ENCODE peak calls at places on chromosomes 6 and 20, in nine cellular contexts. One of them, this sample, is unnamed.

GRCh38 chr6:21987501-21987957 is 309.3 kb downstream of the PRL start:
- DNase-seq in NCI-H774: no peak
- DNase-seq in NCI-H1092 treated with DMSO at 0.1 percent for 48 hours: no peak
- DNase-seq in retina: peak; percentile 70
- DNase-seq in germinal center: no peak
- DNase-seq in cardiac septum: peak; percentile 82
- DNase-seq in stimulated activated CD4-positive, alpha-beta T cell treated with anti-CD3 and anti-CD28 coated beads, Interleukin-15, amount 100 ng/mL, for 24 hours: peak; percentile 18
- DNase-seq in astrocyte of the hippocampus: peak; percentile 92
- DNase-seq in MV-4-11: peak; percentile 90
- DNase-seq in this sample: peak; percentile 96

GRCh38 chr6:78749326-78749725 is 118.0 kb upstream of the IRAK1BP1 start:
- DNase-seq in NCI-H774: no peak
- DNase-seq in NCI-H1092 treated with DMSO at 0.1 percent for 48 hours: no peak
- DNase-seq in retina: no peak
- DNase-seq in germinal center: no peak
- DNase-seq in cardiac septum: no peak
- DNase-seq in stimulated activated CD4-positive, alpha-beta T cell treated with anti-CD3 and anti-CD28 coated beads, Interleukin-15, amount 100 ng/mL, for 24 hours: no peak
- DNase-seq in astrocyte of the hippocampus: peak; percentile 3
- DNase-seq in MV-4-11: no peak
- DNase-seq in this sample: no peak

GRCh38 chr20:3406481-3407425 is 716 bp downstream of the DNAAF9 start:
- DNase-seq in NCI-H774: no peak
- DNase-seq in NCI-H1092 treated with DMSO at 0.1 percent for 48 hours: peak; percentile 41
- DNase-seq in retina: peak; percentile 82
- DNase-seq in germinal center: peak; percentile 8
- DNase-seq in cardiac septum: peak; percentile 76
- DNase-seq in stimulated activated CD4-positive, alpha-beta T cell treated with anti-CD3 and anti-CD28 coated beads, Interleukin-15, amount 100 ng/mL, for 24 hours: peak; percentile 8
- DNase-seq in astrocyte of the hippocampus: peak; percentile 40
- DNase-seq in MV-4-11: peak; percentile 42
- DNase-seq in this sample: peak; percentile 73

GRCh38 chr20:2140561-2140960 is 38.9 kb downstream of the STK35 start:
- DNase-seq in NCI-H774: no peak
- DNase-seq in NCI-H1092 treated with DMSO at 0.1 percent for 48 hours: no peak
- DNase-seq in retina: no peak
- DNase-seq in germinal center: no peak
- DNase-seq in cardiac septum: no peak
- DNase-seq in stimulated activated CD4-positive, alpha-beta T cell treated with anti-CD3 and anti-CD28 coated beads, Interleukin-15, amount 100 ng/mL, for 24 hours: no peak
- DNase-seq in astrocyte of the hippocampus: no peak
- DNase-seq in MV-4-11: no peak
- DNase-seq in this sample: no peak

GRCh38 chr6:33497157-33497556 is 42.8 kb downstream of the ZBTB9 start:
- DNase-seq in NCI-H774: no peak
- DNase-seq in NCI-H1092 treated with DMSO at 0.1 percent for 48 hours: no peak
- DNase-seq in retina: no peak
- DNase-seq in germinal center: no peak
- DNase-seq in cardiac septum: no peak
- DNase-seq in stimulated activated CD4-positive, alpha-beta T cell treated with anti-CD3 and anti-CD28 coated beads, Interleukin-15, amount 100 ng/mL, for 24 hours: no peak
- DNase-seq in astrocyte of the hippocampus: no peak
- DNase-seq in MV-4-11: no peak
- DNase-seq in this sample: no peak

GRCh38 chr6:122610690-122611455 is 668 bp downstream of the PKIB start:
- DNase-seq in NCI-H774: peak; percentile 87
- DNase-seq in NCI-H1092 treated with DMSO at 0.1 percent for 48 hours: peak; percentile 73
- DNase-seq in retina: peak; percentile 86
- DNase-seq in germinal center: peak; percentile 24
- DNase-seq in cardiac septum: no peak
- DNase-seq in stimulated activated CD4-positive, alpha-beta T cell treated with anti-CD3 and anti-CD28 coated beads, Interleukin-15, amount 100 ng/mL, for 24 hours: peak; percentile 48
- DNase-seq in astrocyte of the hippocampus: peak; percentile 74
- DNase-seq in MV-4-11: peak; percentile 30
- DNase-seq in this sample: peak; percentile 82

GRCh38 chr20:49615401-49616153 is 47.6 kb upstream of the PTGIS start:
- DNase-seq in NCI-H774: no peak
- DNase-seq in NCI-H1092 treated with DMSO at 0.1 percent for 48 hours: no peak
- DNase-seq in retina: no peak
- DNase-seq in germinal center: no peak
- DNase-seq in cardiac septum: no peak
- DNase-seq in stimulated activated CD4-positive, alpha-beta T cell treated with anti-CD3 and anti-CD28 coated beads, Interleukin-15, amount 100 ng/mL, for 24 hours: no peak
- DNase-seq in astrocyte of the hippocampus: peak; percentile 37
- DNase-seq in MV-4-11: no peak
- DNase-seq in this sample: no peak

GRCh38 chr20:23583526-23583925 is 15.2 kb upstream of the CST9L start:
- DNase-seq in NCI-H774: no peak
- DNase-seq in NCI-H1092 treated with DMSO at 0.1 percent for 48 hours: no peak
- DNase-seq in retina: no peak
- DNase-seq in germinal center: no peak
- DNase-seq in cardiac septum: no peak
- DNase-seq in stimulated activated CD4-positive, alpha-beta T cell treated with anti-CD3 and anti-CD28 coated beads, Interleukin-15, amount 100 ng/mL, for 24 hours: no peak
- DNase-seq in astrocyte of the hippocampus: no peak
- DNase-seq in MV-4-11: no peak
- DNase-seq in this sample: no peak

GRCh38 chr6:9398794-9399373 is 963.5 kb upstream of the SLC35B3 start:
- DNase-seq in NCI-H774: no peak
- DNase-seq in NCI-H1092 treated with DMSO at 0.1 percent for 48 hours: no peak
- DNase-seq in retina: peak; percentile 79
- DNase-seq in germinal center: no peak
- DNase-seq in cardiac septum: no peak
- DNase-seq in stimulated activated CD4-positive, alpha-beta T cell treated with anti-CD3 and anti-CD28 coated beads, Interleukin-15, amount 100 ng/mL, for 24 hours: no peak
- DNase-seq in astrocyte of the hippocampus: peak; percentile 46
- DNase-seq in MV-4-11: no peak
- DNase-seq in this sample: peak; percentile 74

GRCh38 chr6:139290787-139291294 is 957 bp downstream of the TXLNB start:
- DNase-seq in NCI-H774: no peak
- DNase-seq in NCI-H1092 treated with DMSO at 0.1 percent for 48 hours: no peak
- DNase-seq in retina: no peak
- DNase-seq in germinal center: peak; percentile 83
- DNase-seq in cardiac septum: no peak
- DNase-seq in stimulated activated CD4-positive, alpha-beta T cell treated with anti-CD3 and anti-CD28 coated beads, Interleukin-15, amount 100 ng/mL, for 24 hours: no peak
- DNase-seq in astrocyte of the hippocampus: peak; percentile 36
- DNase-seq in MV-4-11: peak; percentile 88
- DNase-seq in this sample: peak; percentile 40

GRCh38 chr6:144478487-144478886 is 193.4 kb downstream of the UTRN start:
- DNase-seq in NCI-H774: no peak
- DNase-seq in NCI-H1092 treated with DMSO at 0.1 percent for 48 hours: no peak
- DNase-seq in retina: no peak
- DNase-seq in germinal center: no peak
- DNase-seq in cardiac septum: no peak
- DNase-seq in stimulated activated CD4-positive, alpha-beta T cell treated with anti-CD3 and anti-CD28 coated beads, Interleukin-15, amount 100 ng/mL, for 24 hours: no peak
- DNase-seq in astrocyte of the hippocampus: no peak
- DNase-seq in MV-4-11: no peak
- DNase-seq in this sample: no peak

GRCh38 chr6:19999319-20000191 is 162.4 kb downstream of the ID4 start:
- DNase-seq in NCI-H774: no peak
- DNase-seq in NCI-H1092 treated with DMSO at 0.1 percent for 48 hours: no peak
- DNase-seq in retina: no peak
- DNase-seq in germinal center: no peak
- DNase-seq in cardiac septum: no peak
- DNase-seq in stimulated activated CD4-positive, alpha-beta T cell treated with anti-CD3 and anti-CD28 coated beads, Interleukin-15, amount 100 ng/mL, for 24 hours: peak; percentile 27
- DNase-seq in astrocyte of the hippocampus: no peak
- DNase-seq in MV-4-11: peak; percentile 98
- DNase-seq in this sample: no peak

GRCh38 chr20:39480644-39481043 is 518.5 kb downstream of the DHX35 start:
- DNase-seq in NCI-H774: no peak
- DNase-seq in NCI-H1092 treated with DMSO at 0.1 percent for 48 hours: no peak
- DNase-seq in retina: no peak
- DNase-seq in germinal center: no peak
- DNase-seq in cardiac septum: no peak
- DNase-seq in stimulated activated CD4-positive, alpha-beta T cell treated with anti-CD3 and anti-CD28 coated beads, Interleukin-15, amount 100 ng/mL, for 24 hours: no peak
- DNase-seq in astrocyte of the hippocampus: no peak
- DNase-seq in MV-4-11: no peak
- DNase-seq in this sample: no peak

GRCh38 chr6:49892280-49892679 is 25.9 kb upstream of the CRISP1 start:
- DNase-seq in NCI-H774: no peak
- DNase-seq in NCI-H1092 treated with DMSO at 0.1 percent for 48 hours: no peak
- DNase-seq in retina: no peak
- DNase-seq in germinal center: no peak
- DNase-seq in cardiac septum: no peak
- DNase-seq in stimulated activated CD4-positive, alpha-beta T cell treated with anti-CD3 and anti-CD28 coated beads, Interleukin-15, amount 100 ng/mL, for 24 hours: no peak
- DNase-seq in astrocyte of the hippocampus: no peak
- DNase-seq in MV-4-11: no peak
- DNase-seq in this sample: no peak

GRCh38 chr6:88361754-88362153 is 195.6 kb upstream of the CNR1 start:
- DNase-seq in NCI-H774: no peak
- DNase-seq in NCI-H1092 treated with DMSO at 0.1 percent for 48 hours: no peak
- DNase-seq in retina: no peak
- DNase-seq in germinal center: no peak
- DNase-seq in cardiac septum: no peak
- DNase-seq in stimulated activated CD4-positive, alpha-beta T cell treated with anti-CD3 and anti-CD28 coated beads, Interleukin-15, amount 100 ng/mL, for 24 hours: no peak
- DNase-seq in astrocyte of the hippocampus: no peak
- DNase-seq in MV-4-11: no peak
- DNase-seq in this sample: no peak

GRCh38 chr20:48098099-48098498 is 312.8 kb upstream of the SULF2 start:
- DNase-seq in NCI-H774: no peak
- DNase-seq in NCI-H1092 treated with DMSO at 0.1 percent for 48 hours: no peak
- DNase-seq in retina: no peak
- DNase-seq in germinal center: no peak
- DNase-seq in cardiac septum: no peak
- DNase-seq in stimulated activated CD4-positive, alpha-beta T cell treated with anti-CD3 and anti-CD28 coated beads, Interleukin-15, amount 100 ng/mL, for 24 hours: no peak
- DNase-seq in astrocyte of the hippocampus: peak; percentile 19
- DNase-seq in MV-4-11: no peak
- DNase-seq in this sample: peak; percentile 27

GRCh38 chr6:19472850-19473249 is 364.3 kb upstream of the ID4 start:
- DNase-seq in NCI-H774: no peak
- DNase-seq in NCI-H1092 treated with DMSO at 0.1 percent for 48 hours: no peak
- DNase-seq in retina: no peak
- DNase-seq in germinal center: no peak
- DNase-seq in cardiac septum: no peak
- DNase-seq in stimulated activated CD4-positive, alpha-beta T cell treated with anti-CD3 and anti-CD28 coated beads, Interleukin-15, amount 100 ng/mL, for 24 hours: no peak
- DNase-seq in astrocyte of the hippocampus: no peak
- DNase-seq in MV-4-11: no peak
- DNase-seq in this sample: no peak

GRCh38 chr6:136063095-136063494 is 187.0 kb downstream of the MTFR2 start:
- DNase-seq in NCI-H774: no peak
- DNase-seq in NCI-H1092 treated with DMSO at 0.1 percent for 48 hours: no peak
- DNase-seq in retina: no peak
- DNase-seq in germinal center: no peak
- DNase-seq in cardiac septum: no peak
- DNase-seq in stimulated activated CD4-positive, alpha-beta T cell treated with anti-CD3 and anti-CD28 coated beads, Interleukin-15, amount 100 ng/mL, for 24 hours: no peak
- DNase-seq in astrocyte of the hippocampus: peak; percentile 85
- DNase-seq in MV-4-11: no peak
- DNase-seq in this sample: no peak

GRCh38 chr6:150767585-150768164 is 97.8 kb upstream of the MTHFD1L start:
- DNase-seq in NCI-H774: no peak
- DNase-seq in NCI-H1092 treated with DMSO at 0.1 percent for 48 hours: no peak
- DNase-seq in retina: peak; percentile 62
- DNase-seq in germinal center: no peak
- DNase-seq in cardiac septum: no peak
- DNase-seq in stimulated activated CD4-positive, alpha-beta T cell treated with anti-CD3 and anti-CD28 coated beads, Interleukin-15, amount 100 ng/mL, for 24 hours: no peak
- DNase-seq in astrocyte of the hippocampus: peak; percentile 91
- DNase-seq in MV-4-11: no peak
- DNase-seq in this sample: peak; percentile 87

GRCh38 chr6:14555804-14556203 is 438.2 kb downstream of the CD83 start:
- DNase-seq in NCI-H774: no peak
- DNase-seq in NCI-H1092 treated with DMSO at 0.1 percent for 48 hours: no peak
- DNase-seq in retina: no peak
- DNase-seq in germinal center: no peak
- DNase-seq in cardiac septum: no peak
- DNase-seq in stimulated activated CD4-positive, alpha-beta T cell treated with anti-CD3 and anti-CD28 coated beads, Interleukin-15, amount 100 ng/mL, for 24 hours: no peak
- DNase-seq in astrocyte of the hippocampus: no peak
- DNase-seq in MV-4-11: no peak
- DNase-seq in this sample: no peak

GRCh38 chr6:85772641-85773040 is 130.0 kb upstream of the SYNCRIP start:
- DNase-seq in NCI-H774: no peak
- DNase-seq in NCI-H1092 treated with DMSO at 0.1 percent for 48 hours: no peak
- DNase-seq in retina: no peak
- DNase-seq in germinal center: no peak
- DNase-seq in cardiac septum: no peak
- DNase-seq in stimulated activated CD4-positive, alpha-beta T cell treated with anti-CD3 and anti-CD28 coated beads, Interleukin-15, amount 100 ng/mL, for 24 hours: no peak
- DNase-seq in astrocyte of the hippocampus: no peak
- DNase-seq in MV-4-11: no peak
- DNase-seq in this sample: no peak

GRCh38 chr20:34037767-34038166 is 44.1 kb downstream of the RALY start:
- DNase-seq in NCI-H774: no peak
- DNase-seq in NCI-H1092 treated with DMSO at 0.1 percent for 48 hours: no peak
- DNase-seq in retina: no peak
- DNase-seq in germinal center: no peak
- DNase-seq in cardiac septum: no peak
- DNase-seq in stimulated activated CD4-positive, alpha-beta T cell treated with anti-CD3 and anti-CD28 coated beads, Interleukin-15, amount 100 ng/mL, for 24 hours: no peak
- DNase-seq in astrocyte of the hippocampus: no peak
- DNase-seq in MV-4-11: no peak
- DNase-seq in this sample: peak; percentile 80

This sample was measured in left kidney.